ENCODE peak calls at places on chromosomes 2 and 18, in nine cellular contexts. R is naive thymus-derived CD4-positive, alpha-beta T cell; Z is heart right ventricle; C is kidney; D is A549; G is left ventricle myocardium inferior; J is H1; W is breast epithelium; O is lower lobe of right lung. N is an unnamed sample. For H3K9me3, the result is how much of the 10 kb centered on the place peaks cover.

GRCh38 chr2:216072473-216072872 is 9.1 kb downstream of the PECR start:
- DNase-seq in R (no peak), Z (no peak), C (no peak), D (no peak), G (no peak), J (no peak), W (no peak), O (no peak), N (no peak)

GRCh38 chr18:5628512-5629255 is 84.9 kb upstream of the EPB41L3 start:
- DNase-seq in R (peak), Z (peak), C (peak), D (peak), G (peak), J (no peak), W (no peak), O (peak), N (no peak)

GRCh38 chr18:46718501-46719341 is 38.1 kb downstream of the ST8SIA5 start:
- DNase-seq in R (no peak), Z (no peak), C (no peak), D (peak), G (no peak), J (no peak), W (no peak), O (no peak), N (no peak)

GRCh38 chr2:232880764-232881351 is 10.8 kb downstream of the SNORC start:
- DNase-seq in R (no peak), Z (no peak), C (no peak), D (no peak), G (no peak), J (no peak), W (no peak), O (peak), N (no peak)

GRCh38 chr2:26818972-26819371 is 29.0 kb upstream of the DPYSL5 start:
- DNase-seq in R (no peak), Z (no peak), C (no peak), D (no peak), G (no peak), J (no peak), W (no peak), O (no peak), N (no peak)

GRCh38 chr2:62284980-62285379 is 89.1 kb downstream of the B3GNT2 start:
- DNase-seq in R (no peak), Z (no peak), C (no peak), D (no peak), G (no peak), J (no peak), W (no peak), O (no peak), N (no peak)

GRCh38 chr2:27870724-27871123 is 19.5 kb downstream of the RBKS start:
- DNase-seq in R (no peak), Z (no peak), C (no peak), D (peak), G (no peak), J (no peak), W (no peak), O (no peak), N (no peak)

GRCh38 chr2:131040661-131041401 is 52.4 kb downstream of the FAM168B start:
- DNase-seq in R (no peak), Z (no peak), C (no peak), D (no peak), G (no peak), J (no peak), W (no peak), O (peak), N (no peak)

GRCh38 chr2:219302412-219302968 is 6.7 kb downstream of the PTPRN start:
- DNase-seq in R (no peak), Z (no peak), C (no peak), D (no peak), G (no peak), J (no peak), W (no peak), O (no peak), N (no peak)

DNA sequence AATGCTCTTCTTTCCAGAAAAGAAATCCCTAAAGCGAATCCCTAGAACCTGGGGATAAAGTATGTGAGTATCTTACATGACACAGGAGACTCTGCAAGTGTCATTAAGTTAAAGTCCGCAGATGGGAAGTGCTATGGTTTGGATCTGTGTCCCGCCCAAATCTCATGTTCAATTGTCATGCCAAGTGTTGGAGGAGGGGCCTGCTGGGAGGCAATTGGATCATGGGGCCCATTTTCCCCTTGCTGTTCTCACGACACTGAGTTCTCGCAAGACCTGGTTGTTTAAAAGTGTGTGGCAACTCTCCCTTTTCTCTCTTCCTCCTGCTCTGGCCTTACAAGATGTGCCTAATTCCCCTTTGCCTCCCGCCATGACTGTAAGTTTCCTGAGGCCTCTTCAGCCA is 207.8 kb downstream of the MYT1L start:
- DNase-seq in R (no peak), Z (no peak), C (no peak), D (no peak), G (no peak), J (no peak), W (no peak), O (no peak), N (no peak)
- H3K9me3 ChIP-seq in R (under half), Z (under half), C (under half), D (under half), G (under half), J (under half), W (under half), O (under half), N (under half)

GRCh38 chr2:186733414-186733813 is 39.6 kb downstream of the FAM171B start:
- DNase-seq in R (no peak), Z (no peak), C (peak), D (no peak), G (no peak), J (no peak), W (no peak), O (no peak), N (no peak)
- H3K9me3 ChIP-seq in R (under half), Z (under half), C (under half), D (under half), G (under half), J (under half), W (under half), O (under half), N (under half)

DNA sequence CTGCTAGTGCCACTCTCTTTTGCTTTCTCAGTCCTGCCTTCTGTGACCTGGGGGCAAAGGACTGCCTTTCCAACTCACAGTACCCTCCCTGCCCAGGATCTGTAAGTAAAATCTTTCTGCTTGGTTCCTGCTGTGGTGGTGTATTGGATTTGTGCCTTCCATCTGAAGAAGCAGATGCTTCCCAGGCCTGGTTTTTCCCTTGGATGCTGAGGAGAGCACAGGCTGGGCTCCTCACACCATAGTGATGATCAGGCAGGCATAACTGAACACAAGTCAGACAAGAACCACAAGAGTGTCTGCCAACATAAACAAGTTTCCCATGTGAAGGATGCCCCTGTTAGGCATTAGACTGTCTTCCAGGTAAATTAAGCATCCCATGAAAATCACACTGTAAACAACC is 121.3 kb upstream of the NRXN1 start:
- DNase-seq in R (no peak), Z (no peak), C (no peak), D (no peak), G (no peak), J (no peak), W (no peak), O (no peak), N (no peak)
- H3K9me3 ChIP-seq in R (under half), Z (under half), C (under half), D (under half), G (under half), J (under half), W (under half), O (under half), N (under half)

GRCh38 chr2:89834306-89834705 is 1142.8 kb downstream of the RPIA start:
- DNase-seq in R (no peak), Z (no peak), C (no peak), D (no peak), G (no peak), J (no peak), W (no peak), O (no peak), N (no peak)
- H3K9me3 ChIP-seq in R (under half), Z (half or more), C (under half), D (under half), G (under half), J (under half), W (under half), O (under half), N (half or more)

N was measured in T-helper 17 cell.